ENCODE peak calls at places on chromosome 21, in six cellular contexts. P is endothelial cell of umbilical vein, E is HepG2, U is A549, Q is K562, G is HCT116. N is an unnamed sample.

GRCh38 chr21:41250519-41250918 is 66.1 kb upstream of the FAM3B start:
- DNase-seq in P (peak; percentile 93), E (no peak), U (no peak), Q (no peak), G (no peak), N (no peak)

GRCh38 chr21:40272037-40272436 is 404.8 kb downstream of the PCP4 start:
- DNase-seq in P (no peak), E (no peak), U (no peak), Q (no peak), G (no peak), N (no peak)

GRCh38 chr21:39127506-39127905 is 55.7 kb downstream of the PSMG1 start:
- DNase-seq in P (no peak), E (no peak), U (no peak), Q (peak; percentile 43), G (no peak), N (no peak)

GRCh38 chr21:38903578-38904193 is 98.0 kb downstream of the ETS2 start:
- DNase-seq in P (no peak), E (no peak), U (no peak), Q (no peak), G (no peak), N (no peak)

GRCh38 chr21:46295996-46296752 is 10.0 kb downstream of the YBEY start:
- DNase-seq in P (no peak), E (peak; percentile 91), U (no peak), Q (peak; percentile 79), G (no peak), N (peak; percentile 94)

GRCh38 chr21:35511298-35512162 is 462.4 kb upstream of the RUNX1 start:
- DNase-seq in P (no peak), E (no peak), U (no peak), Q (no peak), G (no peak), N (peak; percentile 56)

GRCh38 chr21:39575778-39576177 is 37.0 kb upstream of the B3GALT5 start:
- DNase-seq in P (peak; percentile 3), E (no peak), U (no peak), Q (no peak), G (no peak), N (no peak)

GRCh38 chr21:37958493-37958892 is 42.2 kb upstream of the KCNJ6 start:
- DNase-seq in P (no peak), E (no peak), U (no peak), Q (no peak), G (no peak), N (no peak)

GRCh38 chr21:46206163-46207005 is 22.1 kb upstream of the SPATC1L start:
- DNase-seq in P (no peak), E (no peak), U (no peak), Q (no peak), G (no peak), N (no peak)

GRCh38 chr21:37087188-37087587 is 14.1 kb downstream of the TTC3 start:
- DNase-seq in P (peak; percentile 31), E (no peak), U (no peak), Q (peak; percentile 79), G (peak; percentile 29), N (peak; percentile 47)

GRCh38 chr21:35833388-35833787 is 226.9 kb downstream of the SETD4 start:
- DNase-seq in P (no peak), E (no peak), U (no peak), Q (no peak), G (no peak), N (no peak)

GRCh38 chr21:36205962-36206361 is 49.3 kb downstream of the DOP1B start:
- DNase-seq in P (no peak), E (no peak), U (no peak), Q (no peak), G (no peak), N (no peak)

GRCh38 chr21:31394309-31394708 is 50.2 kb upstream of the TIAM1 start:
- DNase-seq in P (no peak), E (no peak), U (no peak), Q (no peak), G (no peak), N (no peak)

GRCh38 chr21:36337099-36337509 is 17.1 kb downstream of the MORC3 start:
- DNase-seq in P (no peak), E (no peak), U (peak; percentile 31), Q (no peak), G (no peak), N (no peak)

GRCh38 chr21:15466329-15466728 is 263.5 kb upstream of the USP25 start:
- DNase-seq in P (no peak), E (no peak), U (no peak), Q (no peak), G (no peak), N (no peak)

GRCh38 chr21:35349378-35350080 is 300.4 kb upstream of the RUNX1 start:
- DNase-seq in P (no peak), E (no peak), U (no peak), Q (no peak), G (no peak), N (no peak)

GRCh38 chr21:46207006-46207919 is 21.3 kb downstream of the LSS start:
- DNase-seq in P (no peak), E (no peak), U (no peak), Q (no peak), G (no peak), N (no peak)

GRCh38 chr21:39504230-39504629 is 52.5 kb downstream of the SH3BGR start:
- DNase-seq in P (no peak), E (no peak), U (no peak), Q (no peak), G (no peak), N (no peak)

GRCh38 chr21:31354604-31355443 is 10.8 kb upstream of the TIAM1 start:
- DNase-seq in P (no peak), E (no peak), U (peak; percentile 16), Q (peak; percentile 17), G (peak; percentile 98), N (no peak)

GRCh38 chr21:22679207-22679606 is 1681.0 kb downstream of the NCAM2 start:
- DNase-seq in P (no peak), E (no peak), U (no peak), Q (no peak), G (no peak), N (no peak)

GRCh38 chr21:37742532-37742931 is 173.7 kb downstream of the KCNJ6 start:
- DNase-seq in P (no peak), E (no peak), U (no peak), Q (no peak), G (no peak), N (no peak)

GRCh38 chr21:21818898-21819297 is 820.7 kb downstream of the NCAM2 start:
- DNase-seq in P (no peak), E (no peak), U (no peak), Q (no peak), G (no peak), N (no peak)

GRCh38 chr21:16193758-16194606 is 464.2 kb downstream of the USP25 start:
- DNase-seq in P (peak; percentile 91), E (no peak), U (peak; percentile 4), Q (no peak), G (no peak), N (peak; percentile 80)

GRCh38 chr21:38477241-38477640 is 21.0 kb downstream of the ERG start:
- DNase-seq in P (no peak), E (no peak), U (no peak), Q (no peak), G (no peak), N (peak; percentile 36)

GRCh38 chr21:38202811-38203210 is 54.0 kb upstream of the KCNJ15 start:
- DNase-seq in P (no peak), E (no peak), U (no peak), Q (no peak), G (no peak), N (peak; percentile 25)

GRCh38 chr21:38503588-38503987 is 5.3 kb upstream of the ERG start:
- DNase-seq in P (peak; percentile 97), E (no peak), U (no peak), Q (no peak), G (no peak), N (no peak)

DNA sequence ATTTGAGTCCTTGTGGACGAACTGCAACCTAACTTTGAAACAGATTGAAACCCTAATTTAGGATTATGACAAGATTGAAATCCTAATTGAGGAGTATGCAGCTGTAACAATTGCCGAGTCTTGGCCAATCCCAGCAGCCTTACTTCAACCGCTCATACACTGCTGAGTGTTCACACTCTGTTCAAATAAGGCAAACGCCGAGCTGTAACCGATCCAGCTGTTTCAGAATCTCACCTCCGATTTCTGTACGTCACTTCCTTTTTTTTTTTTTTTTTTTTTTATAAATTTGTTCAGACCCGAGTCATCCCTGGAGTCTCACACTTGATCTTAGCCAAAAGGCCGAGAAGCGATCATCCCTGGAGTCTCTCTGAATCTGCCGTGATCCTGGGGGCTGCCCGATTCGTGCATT is 22.3 kb upstream of the ATP5PO start:
- DNase-seq in P (no peak), E (no peak), U (no peak), Q (no peak), G (no peak), N (peak; percentile 30)
- TF ChIP-seq POLR2A in P (no peak), E (no peak), U (no peak), Q (no peak), G (no peak), N (no peak)

DNA sequence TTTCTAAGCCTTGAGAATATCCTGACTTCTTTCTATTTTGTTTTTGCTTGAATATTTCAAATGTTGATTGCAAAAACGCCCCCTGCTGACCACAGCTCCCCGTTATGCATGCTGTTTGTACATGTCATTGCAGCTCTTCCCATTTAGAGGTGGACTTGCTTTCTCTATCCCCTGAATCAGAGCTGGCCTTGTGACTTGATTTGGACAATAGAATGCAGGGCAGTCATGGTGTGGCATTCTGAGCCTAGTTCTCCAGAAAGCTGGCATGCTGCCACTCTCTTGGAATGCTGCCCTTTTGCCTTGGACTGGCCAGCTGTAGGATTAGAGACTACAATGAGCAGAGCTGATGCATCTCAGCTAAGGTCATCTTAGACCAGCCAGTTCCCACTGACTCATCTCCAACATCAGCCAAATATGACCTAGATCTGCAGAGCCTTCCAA is 1561.5 kb downstream of the MRPL39 start:
- DNase-seq in P (peak; percentile 98), E (no peak), U (no peak), Q (peak; percentile 10), G (no peak), N (peak; percentile 60)
- TF ChIP-seq CTCF in P (peak; percentile 46), E (no peak), U (no peak), Q (peak; percentile 26), G (no peak), N (peak; percentile 81)

GRCh38 chr21:42403611-42404231 is at the start of gene UBASH3A:
- DNase-seq in P (no peak), E (no peak), U (no peak), Q (peak; percentile 82), G (no peak), N (no peak)
- TF ChIP-seq MAX in P (no peak), E (no peak), U (no peak), Q (no peak), G (no peak), N (no peak)

DNA sequence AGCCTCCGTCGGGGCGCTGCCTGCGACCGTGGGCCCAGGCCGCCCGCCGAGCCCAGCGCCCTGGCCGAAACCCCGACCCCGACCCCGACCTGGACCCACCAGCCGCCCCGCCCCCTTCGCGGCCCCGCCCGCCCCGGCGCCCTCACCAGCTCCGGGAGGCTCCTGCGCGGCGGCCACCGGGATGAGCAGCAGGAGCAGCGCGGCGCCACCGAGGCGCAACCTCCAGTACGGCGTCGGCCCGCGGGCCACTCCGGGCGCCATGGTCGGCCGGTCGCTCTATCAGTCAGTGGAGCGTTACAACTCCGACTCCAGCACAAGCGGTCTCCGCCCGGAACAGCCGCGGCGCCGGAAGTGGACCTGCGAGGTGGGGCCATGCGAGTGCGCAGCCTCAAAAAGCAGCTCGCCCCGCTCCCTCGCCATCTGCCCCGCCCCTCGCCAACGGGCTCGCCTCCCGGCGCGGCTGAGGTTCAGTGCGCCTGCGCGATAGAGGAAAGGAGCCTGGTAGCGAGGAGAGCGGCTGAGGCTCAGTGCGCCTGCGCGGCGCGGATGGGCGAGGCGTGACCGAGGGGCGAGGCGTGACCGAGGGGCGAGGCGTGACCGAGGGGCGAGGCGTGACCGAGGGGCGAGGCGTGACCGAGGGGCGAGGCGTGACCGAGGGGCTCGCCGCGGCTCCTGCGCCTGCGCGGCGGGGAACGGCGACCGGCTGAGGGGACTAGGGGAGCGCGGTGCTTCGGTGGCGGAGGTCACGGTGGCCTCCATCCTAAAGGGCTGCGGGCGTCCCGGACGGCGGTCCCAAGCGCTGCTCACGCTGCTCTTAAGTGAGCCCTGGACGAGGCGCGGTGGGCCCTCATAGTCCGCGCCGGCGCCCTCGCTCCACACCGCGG is at the start of gene PTTG1IP:
- DNase-seq in P (peak; percentile 99), E (peak; percentile 93), U (peak; percentile 93), Q (peak; percentile 100), G (peak; percentile 86), N (peak; percentile 95)
- TF ChIP-seq POLR2A in P (peak; percentile 58), E (peak; percentile 80), U (peak; percentile 79), Q (peak; percentile 78), G (peak; percentile 50), N (peak; percentile 72)

N was measured in NB4.